ENCODE peak calls at places on chromosomes 13 and 19, in five cellular contexts. H is IMR-90, B is body of pancreas, T is esophagus squamous epithelium, D is mucosa of descending colon. G is an unnamed sample.
A peak's percentile ranks its signal among the peaks of the same experiment; 100 is the strongest.

GRCh38 chr19:33518541-33518940 is 3.0 kb downstream of the PEPD start:
- DNase-seq in H (no peak), B (no peak), T (no peak), D (no peak), G (no peak)

GRCh38 chr13:50509771-50510441 is 333.6 kb downstream of the DLEU7 start:
- DNase-seq in H (peak; percentile 50), B (no peak), T (no peak), D (no peak), G (no peak)

GRCh38 chr19:39166571-39167391 is 30.0 kb upstream of the NCCRP1 start:
- DNase-seq in H (no peak), B (peak; percentile 80), T (no peak), D (peak; percentile 92), G (no peak)

GRCh38 chr19:43623889-43624670 is 4.7 kb upstream of the ZNF428 start:
- DNase-seq in H (no peak), B (no peak), T (no peak), D (no peak), G (no peak)

GRCh38 chr13:114258589-114258988 is 22.8 kb upstream of the UPF3A start:
- DNase-seq in H (no peak), B (peak; percentile 36), T (no peak), D (no peak), G (no peak)

GRCh38 chr13:113366031-113366588 is 2.2 kb upstream of the GRTP1 start:
- DNase-seq in H (peak; percentile 18), B (no peak), T (no peak), D (no peak), G (no peak)

GRCh38 chr13:32894589-32895001 is 121.6 kb upstream of the KL start:
- DNase-seq in H (peak; percentile 74), B (no peak), T (no peak), D (no peak), G (no peak)

GRCh38 chr19:42114412-42114811 is 17.8 kb downstream of the POU2F2 start:
- DNase-seq in H (no peak), B (peak; percentile 71), T (no peak), D (no peak), G (no peak)

GRCh38 chr19:52190679-52191293 is 934 bp downstream of the PPP2R1A start:
- DNase-seq in H (peak; percentile 46), B (peak; percentile 28), T (no peak), D (peak; percentile 67), G (no peak)

GRCh38 chr19:44718441-44719261 is 19.7 kb downstream of the CEACAM16 start:
- DNase-seq in H (peak; percentile 56), B (peak; percentile 96), T (no peak), D (peak; percentile 78), G (peak; percentile 56)

GRCh38 chr13:27920677-27921420 is 1.0 kb downstream of the PDX1 start:
- DNase-seq in H (peak; percentile 6), B (no peak), T (no peak), D (peak; percentile 50), G (no peak)

GRCh38 chr13:57224414-57224813 is 57.4 kb downstream of the PRR20E start:
- DNase-seq in H (no peak), B (no peak), T (no peak), D (no peak), G (no peak)

GRCh38 chr19:27920774-27921173 is 1292.2 kb downstream of the UQCRFS1 start:
- DNase-seq in H (no peak), B (no peak), T (no peak), D (no peak), G (no peak)

GRCh38 chr19:32061304-32061703 is 284.1 kb upstream of the ZNF507 start:
- DNase-seq in H (no peak), B (no peak), T (no peak), D (no peak), G (no peak)

GRCh38 chr19:44875666-44876418 is 15.2 kb upstream of the TOMM40 start:
- DNase-seq in H (peak; percentile 21), B (peak; percentile 63), T (no peak), D (peak; percentile 69), G (no peak)

GRCh38 chr19:46251415-46251814 is 21.9 kb downstream of the IGFL1 start:
- DNase-seq in H (no peak), B (no peak), T (no peak), D (no peak), G (no peak)

GRCh38 chr13:113759525-113760137 is 605 bp downstream of the TMEM255B start:
- DNase-seq in H (peak; percentile 9), B (peak; percentile 8), T (no peak), D (no peak), G (no peak)

GRCh38 chr13:112867301-112867711 is 101.7 kb upstream of the MCF2L start:
- DNase-seq in H (no peak), B (no peak), T (no peak), D (no peak), G (no peak)

GRCh38 chr19:19434483-19435045 is 29.1 kb downstream of the GATAD2A start:
- DNase-seq in H (peak; percentile 39), B (peak; percentile 50), T (no peak), D (no peak), G (no peak)

GRCh38 chr13:38914070-38914469 is 76.6 kb downstream of the STOML3 start:
- DNase-seq in H (no peak), B (no peak), T (no peak), D (no peak), G (no peak)

GRCh38 chr13:63381078-63381859 is 1965.6 kb upstream of the PCDH20 start:
- DNase-seq in H (peak; percentile 6), B (no peak), T (no peak), D (no peak), G (no peak)

GRCh38 chr19:19748249-19748938 is 15.5 kb upstream of the ZNF14 start:
- DNase-seq in H (no peak), B (no peak), T (no peak), D (no peak), G (no peak)

GRCh38 chr13:77459616-77460015 is 75.9 kb upstream of the SCEL start:
- DNase-seq in H (no peak), B (no peak), T (no peak), D (no peak), G (no peak)

GRCh38 chr13:66774046-66774445 is 456.1 kb downstream of the PCDH9 start:
- DNase-seq in H (no peak), B (no peak), T (no peak), D (no peak), G (no peak)

GRCh38 chr13:88622362-88622973 is 951.3 kb downstream of the SLITRK5 start:
- DNase-seq in H (no peak), B (no peak), T (no peak), D (no peak), G (no peak)

GRCh38 chr13:99415851-99416331 is 85.4 kb upstream of the TM9SF2 start:
- DNase-seq in H (no peak), B (no peak), T (no peak), D (no peak), G (no peak)

GRCh38 chr13:46899801-46900200 is 2.9 kb upstream of the HTR2A start:
- DNase-seq in H (no peak), B (no peak), T (no peak), D (no peak), G (no peak)

GRCh38 chr13:98410591-98410990 is 166.3 kb downstream of the STK24 start:
- DNase-seq in H (no peak), B (no peak), T (no peak), D (no peak), G (no peak)

GRCh38 chr19:16561382-16561781 is 10.8 kb downstream of the SLC35E1 start:
- DNase-seq in H (no peak), B (no peak), T (no peak), D (no peak), G (no peak)

GRCh38 chr13:21060063-21060826 is 1.1 kb downstream of the LATS2 start:
- DNase-seq in H (peak; percentile 51), B (peak; percentile 37), T (no peak), D (peak; percentile 46), G (no peak)

GRCh38 chr13:67328895-67329294 is 98.8 kb upstream of the PCDH9 start:
- DNase-seq in H (no peak), B (no peak), T (no peak), D (no peak), G (no peak)

GRCh38 chr19:38163419-38164290 is 60.4 kb downstream of the DPF1 start:
- DNase-seq in H (no peak), B (no peak), T (no peak), D (no peak), G (no peak)

GRCh38 chr19:34972163-34972705 is 8.2 kb upstream of the ZNF792 start:
- DNase-seq in H (no peak), B (no peak), T (no peak), D (no peak), G (no peak)

GRCh38 chr13:21011378-21011777 is 50.0 kb downstream of the LATS2 start:
- DNase-seq in H (no peak), B (no peak), T (no peak), D (no peak), G (no peak)

GRCh38 chr13:104198811-104199210 is 1132.6 kb upstream of the SLC10A2 start:
- DNase-seq in H (no peak), B (no peak), T (no peak), D (no peak), G (no peak)

GRCh38 chr19:4578552-4579248 is 19.2 kb upstream of the SEMA6B start:
- DNase-seq in H (no peak), B (no peak), T (no peak), D (no peak), G (no peak)

GRCh38 chr19:4581381-4582111 is 22.1 kb upstream of the SEMA6B start:
- DNase-seq in H (no peak), B (no peak), T (no peak), D (no peak), G (no peak)

GRCh38 chr19:4579389-4579788 is 19.9 kb upstream of the SEMA6B start:
- DNase-seq in H (no peak), B (no peak), T (no peak), D (no peak), G (no peak)

GRCh38 chr19:4580961-4581380 is 21.5 kb upstream of the SEMA6B start:
- DNase-seq in H (no peak), B (no peak), T (no peak), D (no peak), G (no peak)

GRCh38 chr19:4580021-4580901 is 20.8 kb upstream of the SEMA6B start:
- DNase-seq in H (no peak), B (no peak), T (no peak), D (no peak), G (no peak)
- H3K4me3 ChIP-seq in H (no peak overlapping the region), B (no peak overlapping the region), T (peak overlapping the region; percentile 33), D (no peak overlapping the region), G (no peak overlapping the region)

GRCh38 chr19:2291185-2291751 is 9.3 kb upstream of the PEAK3 start:
- DNase-seq in H (no peak), B (no peak), T (no peak), D (no peak), G (no peak)
- TF ChIP-seq CTCF in H (no peak), B (no peak), T (no peak), D (no peak), G (no peak)

GRCh38 chr13:92963029-92963428 is 263.6 kb upstream of the GPC6 start:
- DNase-seq in H (peak; percentile 20), B (no peak), T (no peak), D (no peak), G (no peak)
- H3K4me3 ChIP-seq in H (no peak overlapping the region), B (no peak overlapping the region), T (no peak overlapping the region), D (no peak overlapping the region), G (no peak overlapping the region)

GRCh38 chr19:7748756-7749155 is 1.4 kb upstream of the CD209 start:
- DNase-seq in H (peak; percentile 7), B (peak; percentile 30), T (no peak), D (no peak), G (no peak)
- TF ChIP-seq CTCF in H (no peak), B (no peak), T (no peak), D (no peak), G (peak; percentile 3)

GRCh38 chr13:45055902-45056648 is 64.2 kb upstream of the GTF2F2 start:
- DNase-seq in H (peak; percentile 56), B (no peak), T (no peak), D (no peak), G (peak; percentile 70)
- H3K4me3 ChIP-seq in H (no peak overlapping the region), B (no peak overlapping the region), T (peak overlapping the region; percentile 12), D (no peak overlapping the region), G (peak overlapping the region; percentile 4)

G was measured in HFF-Myc.